ENCODE peak calls at places on chromosomes 7 and 10, in six cellular contexts. D is AG04449; M is GM12865; V is stimulated activated CD8-positive, alpha-beta memory T cell treated with anti-CD3 and anti-CD28 coated beads, Interleukin-15, amount 100 ng/mL, for 1 hour; O is cardiac fibroblast; E is lung. K is an unnamed sample.

GRCh38 chr10:84632866-84633265 is 304.5 kb downstream of the CCSER2 start:
- DNase-seq in D (no peak), M (no peak), V (no peak), O (no peak), E (no peak), K (peak; percentile 2)

GRCh38 chr7:87364246-87364645 is 18.8 kb downstream of the CROT start:
- DNase-seq in D (no peak), M (no peak), V (no peak), O (no peak), E (no peak), K (no peak)

GRCh38 chr7:43669286-43670081 is 59.8 kb downstream of the COA1 start:
- DNase-seq in D (no peak), M (no peak), V (no peak), O (peak; percentile 7), E (no peak), K (peak; percentile 58)

GRCh38 chr7:30735631-30736030 is 16.3 kb upstream of the INMT start:
- DNase-seq in D (no peak), M (no peak), V (no peak), O (no peak), E (no peak), K (no peak)

GRCh38 chr10:104614245-104614831 is 26.8 kb upstream of the SORCS3 start:
- DNase-seq in D (no peak), M (peak; percentile 43), V (no peak), O (no peak), E (no peak), K (peak; percentile 29)

GRCh38 chr7:80088705-80089104 is 45.9 kb upstream of the GNAI1 start:
- DNase-seq in D (no peak), M (no peak), V (no peak), O (peak; percentile 38), E (no peak), K (no peak)

GRCh38 chr10:122293156-122293978 is 22.3 kb downstream of the BTBD16 start:
- DNase-seq in D (no peak), M (peak; percentile 41), V (no peak), O (no peak), E (no peak), K (no peak)

GRCh38 chr7:76330673-76331072 is 28.1 kb downstream of the YWHAG start:
- DNase-seq in D (no peak), M (no peak), V (no peak), O (no peak), E (no peak), K (no peak)

GRCh38 chr10:16944081-16944922 is 127.1 kb upstream of the RSU1 start:
- DNase-seq in D (no peak), M (no peak), V (no peak), O (peak; percentile 60), E (no peak), K (peak; percentile 59)

GRCh38 chr7:93337047-93337446 is 104.9 kb downstream of the VPS50 start:
- DNase-seq in D (no peak), M (no peak), V (no peak), O (no peak), E (no peak), K (no peak)

GRCh38 chr7:100407285-100408180 is 21.0 kb downstream of the ZCWPW1 start:
- DNase-seq in D (no peak), M (peak; percentile 85), V (no peak), O (peak; percentile 86), E (no peak), K (peak; percentile 74)

GRCh38 chr7:116315293-116315692 is 105.0 kb downstream of the TES start:
- DNase-seq in D (peak; percentile 33), M (peak; percentile 30), V (no peak), O (no peak), E (no peak), K (peak; percentile 67)

K was measured in astrocyte of the spinal cord.